ENCODE peak calls at places on chromosomes 5 and 9, in ten cellular contexts. I is heart left ventricle, Z is uterus, P is dorsolateral prefrontal cortex, N is kidney, O is fibroblast of the aortic adventitia, B is AG04450, A is astrocyte of the spinal cord, S is cardiac fibroblast, W is brain microvascular endothelial cell. C is an unnamed sample.
A peak's percentile ranks its signal among the peaks of the same experiment; 100 is the strongest.

GRCh38 chr5:157740211-157740610 is 3.3 kb upstream of the LSM11 start:
- DNase-seq in I (no peak), Z (no peak), P (no peak), N (no peak), O (no peak), B (no peak), A (no peak), S (no peak), W (no peak), C (no peak)

GRCh38 chr5:6188976-6189375 is 189.4 kb downstream of the MED10 start:
- DNase-seq in I (no peak), Z (no peak), P (no peak), N (no peak), O (no peak), B (no peak), A (no peak), S (no peak), W (no peak), C (no peak)

GRCh38 chr5:109611505-109611904 is 78.2 kb upstream of the MAN2A1 start:
- DNase-seq in I (no peak), Z (no peak), P (no peak), N (no peak), O (no peak), B (no peak), A (no peak), S (no peak), W (no peak), C (no peak)

GRCh38 chr9:4299006-4299795 is 667 bp downstream of the GLIS3 start:
- DNase-seq in I (peak; percentile 28), Z (peak; percentile 46), P (no peak), N (peak; percentile 83), O (peak; percentile 57), B (no peak), A (peak; percentile 63), S (peak; percentile 65), W (peak; percentile 46), C (peak; percentile 61)

GRCh38 chr5:168489059-168489458 is 2.8 kb downstream of the RARS1 start:
- DNase-seq in I (no peak), Z (no peak), P (no peak), N (no peak), O (no peak), B (no peak), A (no peak), S (no peak), W (no peak), C (no peak)

GRCh38 chr5:2205185-2205585 is 322.5 kb upstream of the IRX4 start:
- DNase-seq in I (no peak), Z (no peak), P (no peak), N (no peak), O (no peak), B (no peak), A (no peak), S (no peak), W (no peak), C (no peak)

GRCh38 chr5:76691470-76692273 is 24.3 kb upstream of the F2R start:
- DNase-seq in I (peak; percentile 36), Z (no peak), P (no peak), N (no peak), O (peak; percentile 52), B (no peak), A (peak; percentile 76), S (peak; percentile 90), W (peak; percentile 64), C (peak; percentile 57)

GRCh38 chr5:119328753-119329602 is 26.8 kb upstream of the TNFAIP8 start:
- DNase-seq in I (no peak), Z (no peak), P (no peak), N (no peak), O (peak; percentile 41), B (peak; percentile 55), A (peak; percentile 69), S (peak; percentile 50), W (peak; percentile 69), C (peak; percentile 35)

GRCh38 chr5:157574456-157575095 is 999 bp downstream of the ADAM19 start:
- DNase-seq in I (peak; percentile 48), Z (peak; percentile 31), P (no peak), N (peak; percentile 68), O (no peak), B (no peak), A (no peak), S (no peak), W (no peak), C (peak; percentile 23)

GRCh38 chr9:98365227-98365669 is 109.8 kb upstream of the TBC1D2 start:
- DNase-seq in I (no peak), Z (no peak), P (no peak), N (no peak), O (peak; percentile 40), B (no peak), A (no peak), S (peak; percentile 95), W (peak; percentile 61), C (peak; percentile 71)

GRCh38 chr5:63760965-63761364 is 201.3 kb downstream of the HTR1A start:
- DNase-seq in I (no peak), Z (no peak), P (no peak), N (no peak), O (no peak), B (no peak), A (no peak), S (no peak), W (no peak), C (no peak)

GRCh38 chr9:126915281-126915816 is 767 bp downstream of the RALGPS1 start:
- DNase-seq in I (peak; percentile 31), Z (peak; percentile 29), P (peak; percentile 10), N (peak; percentile 92), O (no peak), B (no peak), A (no peak), S (no peak), W (no peak), C (no peak)

GRCh38 chr5:164148292-164148691 is 642.9 kb downstream of the MAT2B start:
- DNase-seq in I (no peak), Z (no peak), P (no peak), N (no peak), O (no peak), B (no peak), A (no peak), S (no peak), W (no peak), C (no peak)

GRCh38 chr5:97363577-97363976 is 180.5 kb upstream of the RIOK2 start:
- DNase-seq in I (no peak), Z (no peak), P (no peak), N (no peak), O (no peak), B (no peak), A (no peak), S (no peak), W (no peak), C (no peak)

GRCh38 chr5:156951354-156951753 is 11.7 kb downstream of the TIMD4 start:
- DNase-seq in I (no peak), Z (no peak), P (no peak), N (no peak), O (no peak), B (no peak), A (no peak), S (no peak), W (no peak), C (no peak)

GRCh38 chr9:35725362-35725761 is 6.6 kb downstream of the TLN1 start:
- DNase-seq in I (no peak), Z (no peak), P (no peak), N (no peak), O (no peak), B (no peak), A (no peak), S (no peak), W (no peak), C (no peak)
- TF ChIP-seq CTCF in I (no peak), Z (no peak), P (no peak), N (no peak), O (no peak), B (no peak), A (no peak), S (no peak), W (peak; percentile 13), C (no peak)

DNA sequence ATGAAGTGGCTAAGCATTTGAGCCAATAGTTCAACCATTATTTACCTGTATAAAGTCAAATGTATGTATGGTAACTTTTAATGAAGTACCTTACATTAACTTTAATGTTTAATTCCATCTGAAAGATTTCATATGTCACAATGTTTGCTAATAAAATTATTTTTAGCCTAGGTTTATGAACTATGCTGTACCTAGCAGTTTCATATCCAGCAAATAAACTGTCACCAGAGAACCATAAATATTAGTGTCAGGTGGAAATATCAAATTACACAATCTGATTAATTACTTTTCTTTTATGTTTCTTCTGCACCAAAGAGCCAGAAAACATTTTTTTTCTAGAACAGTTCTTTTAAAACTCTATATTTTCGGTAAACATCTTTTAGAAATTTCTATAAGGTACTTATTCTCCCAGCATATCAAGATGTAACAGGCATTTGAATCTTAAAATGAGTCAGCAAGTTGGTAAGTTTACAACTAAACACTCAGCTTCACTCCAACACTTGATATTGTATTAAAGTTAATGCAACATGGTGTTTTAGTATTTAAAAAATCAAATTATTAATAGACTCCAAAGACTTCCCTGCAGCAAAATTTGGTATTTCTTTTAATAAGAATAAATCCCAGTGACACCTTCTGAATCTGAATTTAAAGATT is 8.5 kb upstream of the CCDC192 start:
- DNase-seq in I (no peak), Z (no peak), P (no peak), N (no peak), O (no peak), B (no peak), A (no peak), S (no peak), W (no peak), C (no peak)
- H3K4me3 ChIP-seq in I (no peak overlapping the region), Z (no peak overlapping the region), P (no peak overlapping the region), N (no peak overlapping the region), O (no peak overlapping the region), B (no peak overlapping the region), A (no peak overlapping the region), S (no peak overlapping the region), W (no peak overlapping the region), C (no peak overlapping the region)

DNA sequence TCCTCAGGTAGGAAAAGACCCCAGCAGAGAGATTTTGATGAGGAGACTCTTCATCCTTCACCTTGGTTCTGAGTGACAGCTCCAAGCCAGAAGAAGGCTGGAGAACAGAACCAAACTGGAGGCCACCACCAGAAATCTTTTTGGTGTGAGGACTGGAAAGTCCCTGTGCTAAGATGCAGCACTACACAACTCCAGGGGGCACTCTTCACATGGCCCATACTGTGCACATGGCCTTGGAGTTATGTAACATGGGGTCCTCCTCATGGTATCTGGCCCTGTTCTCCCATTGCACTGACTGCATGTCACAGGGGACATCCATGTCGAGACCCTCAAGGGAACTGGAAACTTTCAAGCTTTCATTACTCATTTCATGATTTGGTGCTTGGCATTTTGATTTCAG is 17.3 kb upstream of the STX17 start:
- DNase-seq in I (no peak), Z (no peak), P (no peak), N (no peak), O (no peak), B (no peak), A (no peak), S (no peak), W (no peak), C (no peak)
- TF ChIP-seq CTCF in I (no peak), Z (no peak), P (no peak), N (no peak), O (no peak), B (no peak), A (no peak), S (no peak), W (no peak), C (no peak)

DNA sequence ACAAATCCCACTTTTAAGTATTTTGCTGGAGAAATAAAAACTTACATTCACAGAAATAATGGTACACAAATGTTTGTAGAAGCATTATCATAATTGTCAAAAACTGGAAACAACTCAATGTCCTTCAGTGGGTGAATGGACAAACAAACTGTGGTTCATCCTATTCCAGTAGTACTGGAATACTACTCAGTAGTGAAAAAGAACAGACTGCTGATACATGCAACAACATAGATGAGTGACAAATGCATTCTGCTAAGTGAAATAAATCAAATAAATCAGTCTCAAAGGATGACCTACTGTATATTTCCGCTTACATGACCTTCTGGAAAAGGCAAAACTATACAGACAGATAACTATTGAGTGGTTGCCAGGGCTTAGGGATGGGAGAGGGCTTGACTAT is 114.1 kb downstream of the ANKRD55 start:
- DNase-seq in I (no peak), Z (no peak), P (no peak), N (no peak), O (no peak), B (no peak), A (no peak), S (no peak), W (no peak), C (no peak)
- H3K4me3 ChIP-seq in I (no peak overlapping the region), Z (no peak overlapping the region), P (no peak overlapping the region), N (no peak overlapping the region), O (no peak overlapping the region), B (no peak overlapping the region), A (no peak overlapping the region), S (no peak overlapping the region), W (no peak overlapping the region), C (no peak overlapping the region)

C was measured in fibroblast of pulmonary artery.